ENCODE peak calls at places on chromosome 5, in seven cellular contexts. V is H1, Y is trophoblast cell, E is H9, L is IMR-90, I is mesenchymal stem cell, A is neuronal stem cell. J is an unnamed sample.

GRCh38 chr5:43702815-43703214 is 99.8 kb downstream of the NNT start:
- DNase-seq in V (no peak), L (peak; percentile 23), A (no peak), I (no peak), E (no peak), Y (no peak), J (peak; percentile 59)

GRCh38 chr5:171115519-171115918 is 193.5 kb upstream of the TLX3 start:
- DNase-seq in I (no peak), L (no peak), Y (no peak), V (no peak), E (no peak), A (no peak), J (no peak)

GRCh38 chr5:5969942-5970483 is 408.3 kb downstream of the MED10 start:
- DNase-seq in A (no peak), L (no peak), V (no peak), Y (no peak), E (no peak), I (no peak), J (no peak)

GRCh38 chr5:53478411-53479044 is 1.9 kb upstream of the FST start:
- DNase-seq in L (peak; percentile 63), I (peak; percentile 76), Y (peak; percentile 47), A (peak; percentile 78), V (peak; percentile 74), E (peak; percentile 76), J (peak; percentile 88)

GRCh38 chr5:111772456-111772855 is 15.5 kb upstream of the NREP start:
- DNase-seq in A (no peak), V (peak; percentile 54), I (peak; percentile 38), Y (no peak), L (peak; percentile 27), E (peak; percentile 74), J (peak; percentile 81)

GRCh38 chr5:93894471-93895354 is 153.3 kb upstream of the POU5F2 start:
- DNase-seq in V (no peak), I (no peak), E (no peak), A (no peak), Y (no peak), L (peak; percentile 21), J (no peak)

GRCh38 chr5:78829811-78830499 is 155.2 kb downstream of the ARSB start:
- DNase-seq in I (no peak), V (no peak), E (no peak), L (peak; percentile 25), Y (no peak), A (no peak), J (no peak)

GRCh38 chr5:79512692-79513518 is 1.0 kb downstream of the HOMER1 start:
- DNase-seq in L (peak; percentile 27), E (peak; percentile 31), Y (no peak), I (peak; percentile 58), V (no peak), A (peak; percentile 27), J (peak; percentile 66)

GRCh38 chr5:174900176-174900692 is 175.9 kb downstream of the MSX2 start:
- DNase-seq in L (no peak), E (no peak), A (no peak), Y (no peak), V (no peak), I (no peak), J (no peak)

GRCh38 chr5:10885026-10885425 is 124.0 kb upstream of the DAP start:
- DNase-seq in Y (peak; percentile 64), V (no peak), A (no peak), E (no peak), I (peak; percentile 80), L (peak; percentile 78), J (no peak)

GRCh38 chr5:171782332-171782966 is 3.2 kb upstream of the SMIM23 start:
- DNase-seq in Y (no peak), I (no peak), E (no peak), L (no peak), A (no peak), V (no peak), J (no peak)

GRCh38 chr5:139205586-139205985 is 7.4 kb upstream of the SIL1 start:
- DNase-seq in A (no peak), E (no peak), L (no peak), Y (peak; percentile 62), I (no peak), V (no peak), J (no peak)
- H2BK5ac ChIP-seq in A (no peak overlapping the region), E (no peak overlapping the region), L (no peak overlapping the region), Y (no peak overlapping the region), I (no peak overlapping the region), V (no peak overlapping the region), J (no peak overlapping the region)

GRCh38 chr5:15547440-15547839 is 47.5 kb downstream of the FBXL7 start:
- DNase-seq in V (no peak), Y (no peak), E (no peak), A (no peak), I (no peak), L (no peak), J (no peak)
- H3K23ac ChIP-seq in V (no peak overlapping the region), Y (no peak overlapping the region), E (no peak overlapping the region), A (no peak overlapping the region), I (no peak overlapping the region), L (no peak overlapping the region), J (no peak overlapping the region)

GRCh38 chr5:51278458-51279049 is 104.7 kb upstream of the ISL1 start:
- DNase-seq in Y (no peak), A (no peak), L (no peak), I (no peak), V (no peak), E (no peak), J (peak; percentile 26)
- H3K4me2 ChIP-seq in Y (no peak overlapping the region), A (no peak overlapping the region), L (no peak overlapping the region), I (no peak overlapping the region), V (peak overlapping the region; percentile 22), E (peak overlapping the region; percentile 5), J (no peak overlapping the region)

GRCh38 chr5:141715340-141715905 is 33.4 kb upstream of the ARAP3 start:
- DNase-seq in A (no peak), L (no peak), E (no peak), V (no peak), I (no peak), Y (no peak), J (no peak)
- H2BK5ac ChIP-seq in A (no peak overlapping the region), L (no peak overlapping the region), E (no peak overlapping the region), V (peak overlapping the region; percentile 40), I (no peak overlapping the region), Y (no peak overlapping the region), J (no peak overlapping the region)

GRCh38 chr5:31496891-31497290 is 35.0 kb downstream of the DROSHA start:
- DNase-seq in Y (no peak), I (no peak), A (no peak), V (no peak), L (no peak), E (no peak), J (no peak)

GRCh38 chr5:31492824-31493223 is 39.1 kb downstream of the DROSHA start:
- DNase-seq in E (peak; percentile 55), A (no peak), Y (no peak), V (no peak), L (peak; percentile 53), I (peak; percentile 53), J (peak; percentile 69)

GRCh38 chr5:31496301-31496700 is 35.6 kb downstream of the DROSHA start:
- DNase-seq in Y (no peak), E (no peak), I (no peak), V (no peak), L (no peak), A (no peak), J (no peak)

GRCh38 chr5:31500256-31500655 is 31.6 kb downstream of the DROSHA start:
- DNase-seq in V (no peak), L (no peak), A (no peak), I (no peak), Y (peak; percentile 86), E (no peak), J (no peak)

GRCh38 chr5:31495336-31495735 is 36.6 kb downstream of the DROSHA start:
- DNase-seq in Y (no peak), I (no peak), A (no peak), L (no peak), V (no peak), E (no peak), J (no peak)
- H3K23ac ChIP-seq in Y (no peak overlapping the region), I (no peak overlapping the region), A (no peak overlapping the region), L (no peak overlapping the region), V (no peak overlapping the region), E (no peak overlapping the region), J (no peak overlapping the region)

DNA sequence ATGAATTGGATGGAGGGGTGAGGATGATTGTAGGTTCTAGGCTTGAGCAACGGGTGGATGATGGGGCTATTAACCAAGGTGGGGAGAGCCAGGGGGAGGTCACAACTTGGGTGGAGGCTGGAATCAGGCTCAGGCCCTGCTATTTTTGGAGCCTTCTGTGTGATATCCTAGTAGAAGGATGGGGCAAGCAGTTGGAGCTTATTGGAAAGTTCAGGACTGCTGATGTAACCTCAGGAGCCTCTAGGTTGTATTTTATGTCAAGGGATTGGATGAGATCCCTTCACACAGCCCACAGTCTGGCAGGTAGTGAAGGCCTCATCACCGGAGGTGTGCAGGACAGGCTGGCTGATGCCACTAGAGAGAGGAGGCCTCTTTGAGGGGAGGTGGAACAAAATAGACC is 11.2 kb upstream of the RPS14 start:
- DNase-seq in L (no peak), I (no peak), E (no peak), V (no peak), A (no peak), Y (no peak), J (no peak)
- H3K4me2 ChIP-seq in L (no peak overlapping the region), I (no peak overlapping the region), E (no peak overlapping the region), V (peak overlapping the region; percentile 16), A (no peak overlapping the region), Y (no peak overlapping the region), J (no peak overlapping the region)

J was measured in mesendoderm.